ENCODE peak calls at places on chromosomes 12 and 14, in ten cellular contexts. One of them, this sample, is unnamed.

GRCh38 chr12:2118061-2118460 is 65.3 kb downstream of the CACNA1C start:
- DNase-seq in cardiac fibroblast: no peak
- DNase-seq in NCI-H1417: no peak
- DNase-seq in GM04504: no peak
- DNase-seq in fibroblast of pulmonary artery: no peak
- DNase-seq in naive thymus-derived CD8-positive, alpha-beta T cell: no peak
- DNase-seq in posterior vena cava: peak; percentile 46
- DNase-seq in GM10248: no peak
- DNase-seq in skeletal muscle cell: no peak
- DNase-seq in stimulated activated CD4-positive, alpha-beta T cell treated with anti-CD3 and anti-CD28 coated beads, Interleukin-4, amount 100 ng/mL, for 48 hours: no peak
- DNase-seq in this sample: peak; percentile 12

GRCh38 chr14:35687335-35687939 is 121.7 kb downstream of the RALGAPA1 start:
- DNase-seq in cardiac fibroblast: peak; percentile 75
- DNase-seq in NCI-H1417: peak; percentile 29
- DNase-seq in GM04504: peak; percentile 20
- DNase-seq in fibroblast of pulmonary artery: peak; percentile 78
- DNase-seq in naive thymus-derived CD8-positive, alpha-beta T cell: no peak
- DNase-seq in posterior vena cava: no peak
- DNase-seq in GM10248: peak; percentile 27
- DNase-seq in skeletal muscle cell: peak; percentile 11
- DNase-seq in stimulated activated CD4-positive, alpha-beta T cell treated with anti-CD3 and anti-CD28 coated beads, Interleukin-4, amount 100 ng/mL, for 48 hours: peak; percentile 14
- DNase-seq in this sample: peak; percentile 69

GRCh38 chr12:116982721-116983502 is 72.2 kb downstream of the FBXW8 start:
- DNase-seq in cardiac fibroblast: peak; percentile 41
- DNase-seq in NCI-H1417: no peak
- DNase-seq in GM04504: peak; percentile 32
- DNase-seq in fibroblast of pulmonary artery: peak; percentile 57
- DNase-seq in naive thymus-derived CD8-positive, alpha-beta T cell: no peak
- DNase-seq in posterior vena cava: no peak
- DNase-seq in GM10248: no peak
- DNase-seq in skeletal muscle cell: no peak
- DNase-seq in stimulated activated CD4-positive, alpha-beta T cell treated with anti-CD3 and anti-CD28 coated beads, Interleukin-4, amount 100 ng/mL, for 48 hours: no peak
- DNase-seq in this sample: no peak

GRCh38 chr12:65561798-65562382 is 262.4 kb upstream of the HMGA2 start:
- DNase-seq in cardiac fibroblast: peak; percentile 82
- DNase-seq in NCI-H1417: no peak
- DNase-seq in GM04504: no peak
- DNase-seq in fibroblast of pulmonary artery: peak; percentile 71
- DNase-seq in naive thymus-derived CD8-positive, alpha-beta T cell: no peak
- DNase-seq in posterior vena cava: no peak
- DNase-seq in GM10248: no peak
- DNase-seq in skeletal muscle cell: peak; percentile 51
- DNase-seq in stimulated activated CD4-positive, alpha-beta T cell treated with anti-CD3 and anti-CD28 coated beads, Interleukin-4, amount 100 ng/mL, for 48 hours: no peak
- DNase-seq in this sample: no peak

GRCh38 chr12:16012086-16012485 is 101.0 kb downstream of the DERA start:
- DNase-seq in cardiac fibroblast: peak; percentile 29
- DNase-seq in NCI-H1417: no peak
- DNase-seq in GM04504: no peak
- DNase-seq in fibroblast of pulmonary artery: peak; percentile 68
- DNase-seq in naive thymus-derived CD8-positive, alpha-beta T cell: no peak
- DNase-seq in posterior vena cava: peak; percentile 87
- DNase-seq in GM10248: no peak
- DNase-seq in skeletal muscle cell: no peak
- DNase-seq in stimulated activated CD4-positive, alpha-beta T cell treated with anti-CD3 and anti-CD28 coated beads, Interleukin-4, amount 100 ng/mL, for 48 hours: no peak
- DNase-seq in this sample: no peak

GRCh38 chr12:114691810-114692557 is 8.0 kb upstream of the TBX3 start:
- DNase-seq in cardiac fibroblast: no peak
- DNase-seq in NCI-H1417: no peak
- DNase-seq in GM04504: no peak
- DNase-seq in fibroblast of pulmonary artery: no peak
- DNase-seq in naive thymus-derived CD8-positive, alpha-beta T cell: no peak
- DNase-seq in posterior vena cava: no peak
- DNase-seq in GM10248: no peak
- DNase-seq in skeletal muscle cell: no peak
- DNase-seq in stimulated activated CD4-positive, alpha-beta T cell treated with anti-CD3 and anti-CD28 coated beads, Interleukin-4, amount 100 ng/mL, for 48 hours: no peak
- DNase-seq in this sample: no peak

GRCh38 chr14:55536208-55536708 is 43.7 kb upstream of the KTN1 start:
- DNase-seq in cardiac fibroblast: no peak
- DNase-seq in NCI-H1417: no peak
- DNase-seq in GM04504: no peak
- DNase-seq in fibroblast of pulmonary artery: no peak
- DNase-seq in naive thymus-derived CD8-positive, alpha-beta T cell: no peak
- DNase-seq in posterior vena cava: no peak
- DNase-seq in GM10248: no peak
- DNase-seq in skeletal muscle cell: no peak
- DNase-seq in stimulated activated CD4-positive, alpha-beta T cell treated with anti-CD3 and anti-CD28 coated beads, Interleukin-4, amount 100 ng/mL, for 48 hours: no peak
- DNase-seq in this sample: no peak

GRCh38 chr12:67943295-67943892 is 45.9 kb upstream of the IFNG-AS1 start:
- DNase-seq in cardiac fibroblast: peak; percentile 82
- DNase-seq in NCI-H1417: peak; percentile 68
- DNase-seq in GM04504: peak; percentile 68
- DNase-seq in fibroblast of pulmonary artery: peak; percentile 85
- DNase-seq in naive thymus-derived CD8-positive, alpha-beta T cell: peak; percentile 57
- DNase-seq in posterior vena cava: no peak
- DNase-seq in GM10248: peak; percentile 41
- DNase-seq in skeletal muscle cell: no peak
- DNase-seq in stimulated activated CD4-positive, alpha-beta T cell treated with anti-CD3 and anti-CD28 coated beads, Interleukin-4, amount 100 ng/mL, for 48 hours: peak; percentile 56
- DNase-seq in this sample: peak; percentile 83

GRCh38 chr12:19826988-19827550 is 387.8 kb downstream of the AEBP2 start:
- DNase-seq in cardiac fibroblast: peak; percentile 48
- DNase-seq in NCI-H1417: no peak
- DNase-seq in GM04504: no peak
- DNase-seq in fibroblast of pulmonary artery: no peak
- DNase-seq in naive thymus-derived CD8-positive, alpha-beta T cell: no peak
- DNase-seq in posterior vena cava: no peak
- DNase-seq in GM10248: no peak
- DNase-seq in skeletal muscle cell: no peak
- DNase-seq in stimulated activated CD4-positive, alpha-beta T cell treated with anti-CD3 and anti-CD28 coated beads, Interleukin-4, amount 100 ng/mL, for 48 hours: no peak
- DNase-seq in this sample: no peak